ENCODE peak calls at places on chromosomes 7 and 10, in seven cellular contexts. G is CD4-positive, alpha-beta T cell; U is AG10803; K is GM12864; O is mucosa of descending colon; F is transverse colon; B is left ventricle myocardium inferior. T is an unnamed sample.
A peak's percentile ranks its signal among the peaks of the same experiment; 100 is the strongest.

GRCh38 chr10:30625110-30625509 is 4.4 kb downstream of the LYZL2 start:
- DNase-seq in F (no peak), O (no peak), G (no peak), B (no peak), K (no peak), U (peak; percentile 5), T (no peak)

GRCh38 chr7:117132385-117133120 is 179.3 kb downstream of the ST7 start:
- DNase-seq in G (no peak), U (peak; percentile 96), B (no peak), F (no peak), K (no peak), O (no peak), T (no peak)

GRCh38 chr7:129569811-129570215 is 41.7 kb upstream of the NRF1 start:
- DNase-seq in K (no peak), F (peak; percentile 55), U (peak; percentile 92), O (no peak), B (no peak), G (no peak), T (no peak)

GRCh38 chr7:93890464-93891068 is at the start of gene TFPI2:
- DNase-seq in U (peak; percentile 49), O (no peak), F (peak; percentile 14), K (peak; percentile 5), B (peak; percentile 21), G (no peak), T (peak; percentile 42)

GRCh38 chr7:68697821-68698280 is 900.4 kb upstream of the AUTS2 start:
- DNase-seq in U (peak; percentile 92), B (no peak), O (no peak), F (no peak), G (no peak), K (no peak), T (no peak)

GRCh38 chr7:155980841-155981240 is 168.6 kb upstream of the SHH start:
- DNase-seq in G (no peak), U (no peak), K (no peak), F (no peak), O (no peak), B (no peak), T (no peak)

GRCh38 chr7:91264924-91265681 is 870 bp downstream of the FZD1 start:
- DNase-seq in G (no peak), K (no peak), O (peak; percentile 66), B (peak; percentile 56), F (peak; percentile 59), U (peak; percentile 75), T (peak; percentile 42)

GRCh38 chr10:123636598-123637325 is 29.4 kb upstream of the GPR26 start:
- DNase-seq in K (no peak), F (no peak), B (no peak), G (no peak), U (no peak), O (no peak), T (no peak)

GRCh38 chr10:77417806-77418205 is 219.8 kb downstream of the KCNMA1 start:
- DNase-seq in B (no peak), K (no peak), F (no peak), G (no peak), U (no peak), O (no peak), T (no peak)

GRCh38 chr10:126185666-126186447 is 202.4 kb downstream of the ADAM12 start:
- DNase-seq in B (no peak), U (no peak), G (no peak), F (no peak), O (no peak), K (no peak), T (no peak)

GRCh38 chr10:111856631-111857030 is 326.9 kb downstream of the GPAM start:
- DNase-seq in G (no peak), K (no peak), O (no peak), F (no peak), B (no peak), U (peak; percentile 8), T (no peak)

GRCh38 chr10:89553064-89553734 is 17.8 kb upstream of the SLC16A12 start:
- DNase-seq in F (no peak), G (no peak), O (no peak), U (peak; percentile 94), B (no peak), K (no peak), T (no peak)

GRCh38 chr10:133281628-133282372 is 5.1 kb upstream of the ADAM8 start:
- DNase-seq in G (no peak), K (no peak), F (no peak), U (no peak), B (no peak), O (no peak), T (no peak)

GRCh38 chr10:7277874-7278273 is 133.0 kb downstream of the SFMBT2 start:
- DNase-seq in K (no peak), U (no peak), F (no peak), O (no peak), B (no peak), G (no peak), T (no peak)

GRCh38 chr7:78073470-78074382 is 275.2 kb downstream of the PHTF2 start:
- DNase-seq in O (no peak), U (no peak), G (no peak), F (no peak), K (no peak), B (no peak), T (no peak)

GRCh38 chr7:144908324-144908723 is 72.5 kb upstream of the TPK1 start:
- DNase-seq in B (no peak), O (no peak), F (no peak), U (no peak), K (no peak), G (no peak), T (no peak)

GRCh38 chr10:27741173-27742091 is 4.2 kb downstream of the MKX start:
- DNase-seq in F (peak; percentile 14), K (no peak), G (no peak), B (peak; percentile 14), U (no peak), O (no peak), T (peak; percentile 10)

GRCh38 chr10:44929356-44930113 is 18.4 kb downstream of the TMEM72 start:
- DNase-seq in F (no peak), K (no peak), O (no peak), G (no peak), U (no peak), B (no peak), T (no peak)

GRCh38 chr10:32241946-32242345 is 105.0 kb downstream of the EPC1 start:
- DNase-seq in O (no peak), B (no peak), U (peak; percentile 63), F (no peak), G (no peak), K (no peak), T (no peak)

GRCh38 chr7:149818536-149818840 is 19.7 kb upstream of the ZNF862 start:
- DNase-seq in K (no peak), O (peak; percentile 34), B (peak; percentile 7), F (no peak), G (no peak), U (no peak), T (no peak)

GRCh38 chr7:112550468-112551060 is 69.8 kb downstream of the LSMEM1 start:
- DNase-seq in O (no peak), K (peak; percentile 41), G (peak; percentile 2), U (peak; percentile 70), B (no peak), F (no peak), T (peak; percentile 57)

GRCh38 chr10:116972136-116972535 is 32.9 kb downstream of the SHTN1 start:
- DNase-seq in F (no peak), G (no peak), K (no peak), U (no peak), B (no peak), O (no peak), T (no peak)

GRCh38 chr10:9198611-9199010 is 1144.1 kb downstream of the GATA3 start:
- DNase-seq in O (no peak), G (no peak), K (no peak), F (no peak), B (no peak), U (peak; percentile 66), T (no peak)

GRCh38 chr7:51949726-51950644 is 633.4 kb upstream of the COBL start:
- DNase-seq in B (no peak), O (no peak), U (no peak), K (no peak), G (no peak), F (no peak), T (no peak)

DNA sequence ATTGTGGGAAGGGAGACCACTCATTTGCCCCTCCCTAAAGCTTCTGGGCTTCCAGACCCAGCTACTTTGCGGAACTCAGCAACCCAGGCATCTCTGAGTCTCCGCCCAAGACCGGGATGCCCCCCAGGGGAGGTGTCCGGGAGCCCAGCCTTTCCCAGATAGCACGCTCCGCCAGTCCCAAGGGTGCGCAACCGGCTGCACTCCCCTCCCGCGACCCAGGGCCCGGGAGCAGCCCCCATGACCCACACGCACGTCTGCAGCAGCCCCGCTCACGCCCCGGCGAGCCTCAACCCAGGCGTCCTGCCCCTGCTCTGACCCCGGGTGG is at the start of gene EPO:
- DNase-seq in B (no peak), F (no peak), O (no peak), K (no peak), G (no peak), U (no peak), T (no peak)
- TF ChIP-seq CTCF in B (no peak), F (no peak), O (no peak), K (no peak), G (no peak), U (no peak), T (no peak)

DNA sequence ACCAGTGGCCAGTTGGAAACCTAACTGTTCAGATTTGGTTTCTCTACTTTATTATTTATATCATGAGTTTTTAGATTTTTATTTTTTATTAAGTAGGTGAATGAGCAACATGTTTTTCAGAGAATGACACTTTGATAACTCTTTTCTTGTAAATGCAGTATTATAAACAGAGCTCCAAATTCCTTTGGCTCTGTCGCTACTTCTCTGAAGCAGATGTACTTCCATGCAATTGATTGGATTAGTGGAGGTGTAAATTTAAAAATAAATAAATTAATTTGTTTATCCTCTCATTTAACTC is 34.3 kb upstream of the ICA1 start:
- DNase-seq in U (no peak), F (no peak), G (no peak), O (no peak), K (no peak), B (no peak), T (no peak)
- TF ChIP-seq CTCF in U (no peak), F (no peak), G (no peak), O (peak; percentile 1), K (no peak), B (no peak), T (no peak)

DNA sequence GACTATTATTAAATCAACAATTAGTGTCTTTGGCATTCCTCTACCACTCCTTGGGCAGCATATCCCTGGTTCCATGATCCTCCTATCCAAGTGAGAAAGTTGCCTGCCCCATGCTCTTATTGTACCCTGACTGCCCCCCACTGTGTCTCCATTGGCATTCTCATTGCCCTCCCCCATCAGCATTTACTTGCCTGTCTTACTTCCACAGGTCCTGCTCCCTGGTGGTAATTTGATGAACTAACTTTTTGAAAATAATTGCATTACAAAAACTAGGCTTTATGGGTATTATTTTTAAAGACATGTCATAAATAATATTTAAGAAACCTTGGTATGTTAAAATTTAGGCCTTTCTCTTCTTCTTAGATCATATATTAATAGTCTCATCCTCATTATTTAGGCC is 346.4 kb downstream of the PCLO start:
- DNase-seq in F (no peak), B (no peak), K (no peak), G (no peak), O (no peak), U (no peak), T (no peak)
- TF ChIP-seq CTCF in F (no peak), B (no peak), K (no peak), G (no peak), O (no peak), U (no peak), T (no peak)

DNA sequence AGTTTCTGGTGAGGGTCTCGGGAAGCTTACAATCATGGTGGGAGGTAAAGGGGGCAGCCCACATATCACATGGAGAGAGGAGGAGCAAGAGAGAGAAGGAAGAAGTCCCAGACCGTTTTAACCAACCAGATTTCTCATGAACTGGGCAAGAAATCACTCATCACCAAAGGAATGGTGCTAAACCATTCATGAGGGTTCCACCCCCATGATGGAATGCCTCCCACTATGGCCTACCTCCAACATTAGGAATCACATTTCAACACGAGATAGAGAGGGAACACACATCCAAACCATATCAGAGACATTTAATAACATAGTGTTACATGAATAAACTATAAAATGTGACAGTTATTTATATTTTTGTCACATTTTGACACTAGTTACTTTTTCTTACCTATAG is 214.8 kb upstream of the MAGI2 start:
- DNase-seq in G (no peak), O (no peak), F (no peak), U (peak; percentile 9), B (no peak), K (no peak), T (no peak)
- TF ChIP-seq CTCF in G (no peak), O (no peak), F (no peak), U (no peak), B (no peak), K (no peak), T (no peak)